ENCODE peak calls at places on chromosomes 1 and 21, in seven cellular contexts. Q, N, Z, Y, C, O and L are unnamed samples.

GRCh38 chr1:57316291-57316690 is 107.6 kb downstream of the DAB1 start:
- DNase-seq in Q (no peak), O (no peak), Z (no peak), C (no peak), Y (no peak), N (no peak), L (no peak)

GRCh38 chr1:206770531-206771352 is at the start of gene IL19:
- DNase-seq in Z (no peak), O (peak), N (peak), Y (no peak), Q (no peak), C (no peak), L (no peak)

GRCh38 chr1:161119379-161120061 is 1.6 kb downstream of the NIT1 start:
- DNase-seq in O (peak), C (no peak), N (peak), Q (peak), Z (no peak), Y (no peak), L (no peak)

GRCh38 chr1:74426208-74426932 is 86.0 kb downstream of the LRRC53 start:
- DNase-seq in C (no peak), Z (no peak), Q (no peak), Y (no peak), O (peak), N (peak), L (no peak)

GRCh38 chr1:153679337-153680119 is 1.0 kb downstream of the NPR1 start:
- DNase-seq in O (no peak), C (peak), N (no peak), Z (peak), Y (peak), Q (peak), L (no peak)

GRCh38 chr21:46604975-46605758 is at the start of gene S100B:
- DNase-seq in Z (no peak), C (no peak), Y (peak), Q (no peak), N (no peak), O (no peak), L (no peak)

GRCh38 chr1:75083223-75083622 is 51.0 kb upstream of the LHX8 start:
- DNase-seq in Z (no peak), C (no peak), Q (no peak), N (no peak), O (no peak), Y (no peak), L (no peak)

GRCh38 chr1:198234511-198235251 is 77.9 kb downstream of the NEK7 start:
- DNase-seq in N (peak), Q (no peak), C (no peak), Z (no peak), O (peak), Y (no peak), L (no peak)

GRCh38 chr1:224392411-224393249 is 36.0 kb downstream of the CNIH4 start:
- DNase-seq in C (no peak), Z (no peak), Q (no peak), N (peak), Y (no peak), O (no peak), L (no peak)

GRCh38 chr1:64536217-64536835 is 66.4 kb downstream of the CACHD1 start:
- DNase-seq in O (no peak), Z (no peak), Y (no peak), C (no peak), N (no peak), Q (no peak), L (no peak)

GRCh38 chr1:245908543-245908942 is 598.5 kb downstream of the SMYD3 start:
- DNase-seq in Y (no peak), O (no peak), C (no peak), N (no peak), Q (no peak), Z (no peak), L (no peak)

GRCh38 chr1:161973924-161974845 is 49.5 kb downstream of the OLFML2B start:
- DNase-seq in N (no peak), Q (no peak), O (no peak), C (no peak), Y (no peak), Z (no peak), L (no peak)

GRCh38 chr1:94236630-94237290 is 624 bp downstream of the ARHGAP29 start:
- DNase-seq in Y (no peak), Q (peak), Z (no peak), O (peak), C (no peak), N (peak), L (no peak)

GRCh38 chr1:166933137-166933536 is 42.2 kb downstream of the ILDR2 start:
- DNase-seq in Q (no peak), O (no peak), C (no peak), Z (no peak), Y (no peak), N (no peak), L (no peak)

GRCh38 chr1:55634516-55634915 is 419.4 kb upstream of the USP24 start:
- DNase-seq in Q (no peak), Z (no peak), N (no peak), C (no peak), Y (no peak), O (no peak), L (no peak)

GRCh38 chr1:55632906-55633305 is 417.7 kb upstream of the USP24 start:
- DNase-seq in N (peak), C (no peak), Y (no peak), O (peak), Z (no peak), Q (no peak), L (no peak)

GRCh38 chr1:55632058-55632457 is 416.9 kb upstream of the USP24 start:
- DNase-seq in Y (no peak), O (peak), N (peak), Q (no peak), Z (no peak), C (no peak), L (no peak)

GRCh38 chr1:55635856-55636255 is 420.7 kb upstream of the USP24 start:
- DNase-seq in Z (no peak), Y (no peak), C (no peak), Q (no peak), O (peak), N (peak), L (no peak)

DNA sequence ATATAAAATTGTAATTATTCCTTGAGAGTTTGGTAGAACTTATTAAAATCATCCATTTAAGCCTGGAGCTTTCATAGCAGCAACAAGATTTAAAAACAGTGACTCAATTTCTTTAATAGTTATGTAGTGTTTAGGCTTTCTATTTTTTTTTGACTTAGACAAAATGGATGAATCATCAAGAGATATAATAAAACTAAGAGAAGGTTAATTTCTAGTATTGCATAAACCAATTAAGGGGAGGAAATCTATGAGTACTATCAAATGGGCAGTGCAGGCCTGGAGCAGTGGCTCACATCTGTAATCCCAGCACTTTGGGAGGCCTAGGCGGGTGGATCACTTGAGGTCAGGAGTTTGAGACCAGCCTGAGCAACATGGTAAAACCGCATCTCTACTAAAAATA is 416.3 kb upstream of the USP24 start:
- DNase-seq in Z (no peak), Y (no peak), N (peak), O (peak), Q (no peak), C (no peak), L (no peak)
- TF ChIP-seq CTCF in Z (no peak), Y (no peak), N (no peak), O (no peak), Q (no peak), C (no peak), L (no peak)

DNA sequence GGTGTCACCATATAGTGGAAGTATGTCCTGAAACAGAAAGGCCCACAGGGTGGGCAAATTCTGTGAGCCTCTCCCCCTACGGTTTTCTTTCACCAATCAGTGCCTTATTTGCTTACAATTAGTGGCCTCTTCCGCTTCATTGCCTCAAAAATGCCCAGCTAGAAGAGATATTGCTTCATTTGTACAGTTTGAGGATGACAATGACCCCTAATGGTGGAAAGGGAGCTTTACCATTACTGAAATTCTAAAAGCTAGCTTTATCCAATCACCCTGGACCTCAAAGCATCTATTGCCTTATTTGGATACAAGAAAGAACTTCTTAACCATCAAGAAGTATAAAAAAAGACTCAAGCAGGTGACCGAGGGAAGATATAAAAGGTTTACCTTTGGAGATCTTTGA is 49.6 kb downstream of the LRRC71 start:
- DNase-seq in N (peak), Q (no peak), Z (no peak), O (no peak), C (no peak), Y (no peak), L (no peak)
- TF ChIP-seq CTCF in N (no peak), Q (no peak), Z (peak), O (peak), C (no peak), Y (peak), L (peak)

DNA sequence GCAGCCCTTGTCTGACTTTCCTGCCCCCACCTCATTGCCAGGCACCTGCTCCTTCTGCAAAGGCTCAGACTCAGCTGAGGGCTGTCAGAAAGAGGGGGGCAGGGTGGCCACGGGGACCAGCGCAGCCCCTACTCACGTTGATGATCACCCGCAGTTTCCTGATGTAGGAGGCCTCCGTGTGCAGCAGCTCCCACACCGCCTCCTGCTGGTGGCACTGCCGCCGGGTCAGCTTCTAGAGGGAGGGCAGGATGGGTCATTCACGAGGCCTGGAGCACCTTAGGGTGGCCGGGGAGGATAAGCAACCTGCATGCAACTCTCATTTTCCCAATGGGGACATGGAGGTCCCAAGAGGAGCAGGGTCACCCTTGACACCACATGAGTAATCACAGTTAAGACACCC is 6.4 kb upstream of the TNFRSF25 start:
- DNase-seq in Y (no peak), C (no peak), Q (peak), N (no peak), O (no peak), Z (no peak), L (no peak)
- TF ChIP-seq CTCF in Y (peak), C (no peak), Q (peak), N (peak), O (peak), Z (peak), L (peak)

GRCh38 chr1:243343970-243344749 is 88.3 kb downstream of the SDCCAG8 start:
- DNase-seq in Z (no peak), N (peak), C (no peak), Y (no peak), O (peak), Q (no peak), L (no peak)
- TF ChIP-seq CTCF in Z (peak), N (peak), C (peak), Y (peak), O (peak), Q (peak), L (peak)

DNA sequence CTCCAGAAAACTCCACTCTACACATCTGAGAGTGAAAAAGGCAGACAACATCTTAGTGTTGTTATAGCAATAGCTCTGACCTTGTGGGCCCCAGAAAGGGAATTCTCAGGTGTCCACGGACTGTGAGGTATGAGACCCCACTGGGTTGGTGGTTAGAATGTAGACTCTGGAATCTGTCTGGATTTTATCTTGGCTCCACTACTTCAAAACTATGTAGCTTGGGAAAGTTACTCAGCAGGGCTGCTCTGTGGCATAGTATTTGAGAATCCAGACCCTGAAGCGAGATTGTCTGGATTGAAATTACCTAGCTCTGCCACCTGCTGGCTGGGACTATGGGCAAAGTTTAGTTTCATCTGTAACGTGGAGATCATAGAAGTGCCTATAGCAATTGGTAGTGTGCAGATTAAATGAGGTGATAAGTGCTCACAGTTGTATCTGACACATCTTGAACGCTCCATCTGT is 25.8 kb downstream of the PRDM2 start:
- DNase-seq in Q (peak), Y (no peak), O (peak), C (no peak), N (peak), Z (no peak), L (no peak)
- TF ChIP-seq CTCF in Q (no peak), Y (peak), O (peak), C (no peak), N (peak), Z (peak), L (peak)

GRCh38 chr1:212434992-212435391 is 2.3 kb downstream of the NENF start:
- DNase-seq in Z (no peak), N (no peak), Y (no peak), Q (no peak), C (no peak), O (no peak), L (no peak)
- TF ChIP-seq CTCF in Z (no peak), N (no peak), Y (no peak), Q (no peak), C (no peak), O (no peak), L (no peak)

GRCh38 chr21:45075606-45076244 is 1.3 kb downstream of the ADARB1 start:
- DNase-seq in C (no peak), N (no peak), Q (no peak), O (peak), Z (no peak), Y (no peak), L (no peak)
- TF ChIP-seq CTCF in C (no peak), N (no peak), Q (no peak), O (no peak), Z (no peak), Y (no peak), L (no peak)